ENCODE peak calls at places on chromosomes 16 and 17, in five cellular contexts. Q is A549, B is Panc1, J is HepG2, N is GM23338. C is an unnamed sample.
A peak's percentile ranks its signal among the peaks of the same experiment; 100 is the strongest.

GRCh38 chr17:56577190-56577589 is 16.3 kb upstream of the NOG start:
- DNase-seq in J (no peak), B (no peak), N (no peak), Q (no peak), C (no peak)

GRCh38 chr16:69402448-69402847 is 16.6 kb upstream of the TERF2 start:
- DNase-seq in J (no peak), Q (no peak), N (no peak), B (no peak), C (no peak)

GRCh38 chr17:82031885-82032627 is 578 bp downstream of the RAC3 start:
- DNase-seq in Q (no peak), J (no peak), N (peak; percentile 86), B (no peak), C (peak; percentile 48)

GRCh38 chr17:67546578-67547527 is 169.8 kb downstream of the PITPNC1 start:
- DNase-seq in N (peak; percentile 40), Q (no peak), J (no peak), B (no peak), C (peak; percentile 37)

GRCh38 chr16:86512301-86512859 is 2.1 kb downstream of the FOXF1 start:
- DNase-seq in B (no peak), J (no peak), Q (no peak), N (no peak), C (no peak)

GRCh38 chr17:46011711-46012505 is 12.9 kb downstream of the STH start:
- DNase-seq in B (no peak), N (peak; percentile 49), Q (no peak), J (no peak), C (no peak)

GRCh38 chr17:31269597-31269996 is 27.4 kb downstream of the OMG start:
- DNase-seq in J (peak; percentile 64), N (peak; percentile 79), B (peak; percentile 24), Q (peak; percentile 27), C (no peak)

GRCh38 chr17:62057696-62058095 is 7.4 kb downstream of the MED13 start:
- DNase-seq in B (no peak), N (no peak), Q (no peak), J (no peak), C (no peak)

GRCh38 chr17:29401237-29401636 is 11.1 kb downstream of the TAOK1 start:
- DNase-seq in N (no peak), Q (no peak), B (no peak), J (no peak), C (peak; percentile 85)

GRCh38 chr17:47918003-47918402 is 22.0 kb downstream of the SP2 start:
- DNase-seq in B (no peak), N (no peak), Q (no peak), J (no peak), C (no peak)

GRCh38 chr17:2309338-2310143 is 5.8 kb downstream of the SRR start:
- DNase-seq in N (no peak), Q (no peak), J (no peak), B (no peak), C (no peak)

DNA sequence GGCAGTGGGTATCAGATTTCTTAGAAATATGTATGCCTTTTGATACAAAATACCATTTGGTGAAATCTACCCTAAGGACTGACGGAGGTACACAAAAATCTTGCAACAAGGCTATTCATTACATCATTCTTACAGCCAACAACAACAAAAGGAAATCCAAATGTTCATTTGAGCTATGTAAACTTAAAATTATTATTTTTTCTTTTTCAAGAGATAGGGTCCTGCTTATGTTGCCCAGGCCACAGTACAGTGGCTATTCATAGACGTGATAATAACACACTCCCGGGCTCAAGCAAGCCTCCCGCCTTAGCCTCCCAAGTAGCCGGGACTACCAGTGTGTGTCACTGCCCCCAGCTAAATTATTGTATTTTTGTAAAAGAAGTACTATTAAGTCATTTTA is 9.0 kb downstream of the SRR start:
- DNase-seq in Q (no peak), B (no peak), N (no peak), J (no peak), C (no peak)
- TF ChIP-seq REST in Q (no peak), B (no peak), N (no peak), J (no peak), C (no peak)

GRCh38 chr17:17722081-17722905 is 41.0 kb downstream of the RAI1 start:
- DNase-seq in B (no peak), J (no peak), Q (no peak), N (peak; percentile 78), C (no peak)
- TF ChIP-seq REST in B (no peak), J (no peak), Q (no peak), N (no peak), C (no peak)

GRCh38 chr17:16975266-16975651 is 3.3 kb upstream of the TNFRSF13B start:
- DNase-seq in B (no peak), N (no peak), Q (no peak), J (no peak), C (no peak)

GRCh38 chr17:16975744-16976625 is 4.1 kb upstream of the TNFRSF13B start:
- DNase-seq in J (no peak), Q (no peak), N (no peak), B (no peak), C (no peak)

GRCh38 chr17:16972346-16972745 is 428 bp upstream of the TNFRSF13B start:
- DNase-seq in J (no peak), Q (no peak), B (no peak), N (no peak), C (no peak)

GRCh38 chr17:16974569-16975265 is 2.8 kb upstream of the TNFRSF13B start:
- DNase-seq in Q (no peak), N (no peak), B (no peak), J (no peak), C (no peak)

DNA sequence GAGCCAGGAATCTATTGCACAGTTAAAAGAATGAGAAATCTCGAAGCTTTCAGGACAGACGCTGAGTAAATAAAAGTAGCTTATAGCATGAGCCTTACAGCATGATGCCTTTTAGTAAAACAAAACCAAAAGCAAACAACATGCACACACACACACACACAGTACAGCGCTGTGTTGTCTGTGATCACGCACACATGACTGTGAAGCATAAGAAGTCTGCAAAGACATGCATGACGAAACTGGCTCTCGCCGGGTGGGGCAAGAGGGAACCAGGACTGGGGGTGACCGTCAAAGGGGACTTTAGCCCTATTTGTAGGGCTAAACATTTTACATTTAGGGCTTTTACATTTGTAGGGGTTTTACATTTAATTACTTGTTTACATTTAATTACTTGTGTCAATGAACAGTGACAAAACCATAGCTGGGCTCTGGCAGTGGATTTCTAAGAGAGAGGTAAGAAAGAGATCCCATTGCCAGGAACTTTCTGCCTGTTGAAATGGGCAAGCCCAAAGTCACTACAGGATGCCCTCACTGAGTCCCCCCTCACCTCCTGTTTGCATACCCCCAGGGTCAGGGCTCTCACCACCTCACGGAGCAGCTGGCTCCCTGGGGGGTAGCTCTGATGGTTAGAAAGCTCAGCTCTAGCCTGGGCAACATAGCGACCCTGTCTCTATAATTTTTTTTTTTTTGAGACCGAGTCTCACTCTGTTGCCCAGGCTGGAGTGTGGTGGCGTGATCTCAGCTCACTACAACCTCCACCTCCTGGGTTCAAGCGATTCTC is 2.0 kb upstream of the TNFRSF13B start:
- DNase-seq in N (no peak), B (no peak), J (no peak), Q (no peak), C (no peak)
- TF ChIP-seq REST in N (no peak), B (no peak), J (no peak), Q (no peak), C (no peak)

GRCh38 chr17:58265266-58265665 is 15.5 kb downstream of the MPO start:
- DNase-seq in J (no peak), N (no peak), Q (no peak), B (no peak), C (peak; percentile 63)
- TF ChIP-seq REST in J (no peak), N (no peak), Q (no peak), B (no peak), C (no peak)

DNA sequence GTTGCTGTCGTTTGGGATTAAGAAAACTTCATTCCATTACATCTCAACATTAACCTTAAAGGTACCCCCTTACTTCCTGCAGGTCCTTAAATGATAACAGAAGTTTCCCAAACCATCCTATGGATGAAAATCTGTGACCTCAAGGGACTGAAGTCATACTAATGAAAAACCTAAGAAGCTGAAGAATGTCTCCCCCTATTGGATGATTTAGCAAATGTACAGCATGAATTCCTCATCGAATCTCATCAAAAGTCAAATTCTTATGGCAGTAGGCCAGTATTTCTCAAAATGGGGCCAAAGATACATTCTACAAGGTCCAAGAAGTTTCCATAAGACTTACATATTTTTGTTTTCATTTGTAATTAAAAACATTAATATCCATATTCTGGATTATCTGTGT is 13.5 kb downstream of the SCO1 start:
- DNase-seq in J (peak; percentile 16), Q (peak; percentile 21), B (no peak), N (peak; percentile 54), C (no peak)
- TF ChIP-seq REST in J (no peak), Q (no peak), B (no peak), N (no peak), C (no peak)